ENCODE peak calls at places on chromosome 11, in six cellular contexts. One of them, this sample, is unnamed.

GRCh38 chr11:123084454-123084853 is 22.5 kb upstream of the HSPA8 start:
- DNase-seq in NB4: no peak
- DNase-seq in AG10803: no peak
- DNase-seq in uterus: no peak
- DNase-seq in GM20000: no peak
- DNase-seq in astrocyte of the spinal cord: no peak
- DNase-seq in this sample: no peak

GRCh38 chr11:10041803-10042202 is 252.2 kb downstream of the SBF2 start:
- DNase-seq in NB4: peak
- DNase-seq in AG10803: no peak
- DNase-seq in uterus: no peak
- DNase-seq in GM20000: no peak
- DNase-seq in astrocyte of the spinal cord: no peak
- DNase-seq in this sample: no peak

GRCh38 chr11:18501629-18502028 is 25.1 kb downstream of the TSG101 start:
- DNase-seq in NB4: no peak
- DNase-seq in AG10803: no peak
- DNase-seq in uterus: no peak
- DNase-seq in GM20000: no peak
- DNase-seq in astrocyte of the spinal cord: no peak
- DNase-seq in this sample: no peak

GRCh38 chr11:101323997-101324396 is 194.4 kb upstream of the PGR start:
- DNase-seq in NB4: peak
- DNase-seq in AG10803: no peak
- DNase-seq in uterus: no peak
- DNase-seq in GM20000: no peak
- DNase-seq in astrocyte of the spinal cord: no peak
- DNase-seq in this sample: peak

GRCh38 chr11:59137190-59137589 is 5.5 kb upstream of the FAM111A start:
- DNase-seq in NB4: no peak
- DNase-seq in AG10803: no peak
- DNase-seq in uterus: no peak
- DNase-seq in GM20000: no peak
- DNase-seq in astrocyte of the spinal cord: no peak
- DNase-seq in this sample: no peak

GRCh38 chr11:40104941-40105550 is 1354.4 kb downstream of the LRRC4C start:
- DNase-seq in NB4: peak
- DNase-seq in AG10803: no peak
- DNase-seq in uterus: no peak
- DNase-seq in GM20000: no peak
- DNase-seq in astrocyte of the spinal cord: no peak
- DNase-seq in this sample: no peak

GRCh38 chr11:47239889-47240288 is 8.7 kb downstream of the ACP2 start:
- DNase-seq in NB4: no peak
- DNase-seq in AG10803: no peak
- DNase-seq in uterus: no peak
- DNase-seq in GM20000: no peak
- DNase-seq in astrocyte of the spinal cord: no peak
- DNase-seq in this sample: no peak

GRCh38 chr11:44133335-44133946 is 38.0 kb downstream of the EXT2 start:
- DNase-seq in NB4: peak
- DNase-seq in AG10803: peak
- DNase-seq in uterus: no peak
- DNase-seq in GM20000: no peak
- DNase-seq in astrocyte of the spinal cord: peak
- DNase-seq in this sample: no peak

GRCh38 chr11:47415949-47416472 is 7.6 kb downstream of the SLC39A13 start:
- DNase-seq in NB4: no peak
- DNase-seq in AG10803: peak
- DNase-seq in uterus: peak
- DNase-seq in GM20000: no peak
- DNase-seq in astrocyte of the spinal cord: peak
- DNase-seq in this sample: no peak

GRCh38 chr11:7604331-7604973 is 68.8 kb downstream of the CYB5R2 start:
- DNase-seq in NB4: no peak
- DNase-seq in AG10803: no peak
- DNase-seq in uterus: no peak
- DNase-seq in GM20000: no peak
- DNase-seq in astrocyte of the spinal cord: no peak
- DNase-seq in this sample: no peak

GRCh38 chr11:122293298-122294023 is 177.4 kb upstream of the BLID start:
- DNase-seq in NB4: peak
- DNase-seq in AG10803: peak
- DNase-seq in uterus: no peak
- DNase-seq in GM20000: no peak
- DNase-seq in astrocyte of the spinal cord: no peak
- DNase-seq in this sample: no peak

GRCh38 chr11:9180784-9181183 is 84.4 kb downstream of the DENND5A start:
- DNase-seq in NB4: no peak
- DNase-seq in AG10803: peak
- DNase-seq in uterus: no peak
- DNase-seq in GM20000: no peak
- DNase-seq in astrocyte of the spinal cord: peak
- DNase-seq in this sample: no peak

GRCh38 chr11:43689167-43689566 is 8.6 kb downstream of the HSD17B12 start:
- DNase-seq in NB4: no peak
- DNase-seq in AG10803: no peak
- DNase-seq in uterus: no peak
- DNase-seq in GM20000: no peak
- DNase-seq in astrocyte of the spinal cord: no peak
- DNase-seq in this sample: no peak

GRCh38 chr11:79026803-79027445 is 413.9 kb downstream of the TENM4 start:
- DNase-seq in NB4: peak
- DNase-seq in AG10803: peak
- DNase-seq in uterus: no peak
- DNase-seq in GM20000: peak
- DNase-seq in astrocyte of the spinal cord: peak
- DNase-seq in this sample: no peak

GRCh38 chr11:114197799-114198500 is 98.2 kb upstream of the NNMT start:
- DNase-seq in NB4: no peak
- DNase-seq in AG10803: peak
- DNase-seq in uterus: peak
- DNase-seq in GM20000: no peak
- DNase-seq in astrocyte of the spinal cord: peak
- DNase-seq in this sample: no peak

GRCh38 chr11:7905549-7905948 is 25.5 kb downstream of the OR10A6 start:
- DNase-seq in NB4: no peak
- DNase-seq in AG10803: no peak
- DNase-seq in uterus: no peak
- DNase-seq in GM20000: no peak
- DNase-seq in astrocyte of the spinal cord: no peak
- DNase-seq in this sample: no peak

GRCh38 chr11:134700101-134700640 is 288.1 kb upstream of the B3GAT1 start:
- DNase-seq in NB4: no peak
- DNase-seq in AG10803: no peak
- DNase-seq in uterus: no peak
- DNase-seq in GM20000: no peak
- DNase-seq in astrocyte of the spinal cord: no peak
- DNase-seq in this sample: no peak

GRCh38 chr11:8604078-8604723 is 10.2 kb upstream of the STK33 start:
- DNase-seq in NB4: peak
- DNase-seq in AG10803: peak
- DNase-seq in uterus: peak
- DNase-seq in GM20000: peak
- DNase-seq in astrocyte of the spinal cord: peak
- DNase-seq in this sample: peak

GRCh38 chr11:9726313-9727022 is 62.6 kb downstream of the SWAP70 start:
- DNase-seq in NB4: no peak
- DNase-seq in AG10803: peak
- DNase-seq in uterus: no peak
- DNase-seq in GM20000: no peak
- DNase-seq in astrocyte of the spinal cord: peak
- DNase-seq in this sample: no peak

GRCh38 chr11:86592659-86593451 is 79.6 kb downstream of the ME3 start:
- DNase-seq in NB4: peak
- DNase-seq in AG10803: peak
- DNase-seq in uterus: peak
- DNase-seq in GM20000: peak
- DNase-seq in astrocyte of the spinal cord: peak
- DNase-seq in this sample: peak

GRCh38 chr11:118924591-118925585 is 838 bp downstream of the BCL9L start:
- DNase-seq in NB4: peak
- DNase-seq in AG10803: no peak
- DNase-seq in uterus: peak
- DNase-seq in GM20000: peak
- DNase-seq in astrocyte of the spinal cord: no peak
- DNase-seq in this sample: peak

GRCh38 chr11:92180664-92181251 is 43.9 kb upstream of the FAT3 start:
- DNase-seq in NB4: no peak
- DNase-seq in AG10803: peak
- DNase-seq in uterus: no peak
- DNase-seq in GM20000: no peak
- DNase-seq in astrocyte of the spinal cord: peak
- DNase-seq in this sample: no peak

GRCh38 chr11:131248588-131248987 is 121.8 kb upstream of the NTM start:
- DNase-seq in NB4: no peak
- DNase-seq in AG10803: no peak
- DNase-seq in uterus: no peak
- DNase-seq in GM20000: no peak
- DNase-seq in astrocyte of the spinal cord: peak
- DNase-seq in this sample: no peak

DNA sequence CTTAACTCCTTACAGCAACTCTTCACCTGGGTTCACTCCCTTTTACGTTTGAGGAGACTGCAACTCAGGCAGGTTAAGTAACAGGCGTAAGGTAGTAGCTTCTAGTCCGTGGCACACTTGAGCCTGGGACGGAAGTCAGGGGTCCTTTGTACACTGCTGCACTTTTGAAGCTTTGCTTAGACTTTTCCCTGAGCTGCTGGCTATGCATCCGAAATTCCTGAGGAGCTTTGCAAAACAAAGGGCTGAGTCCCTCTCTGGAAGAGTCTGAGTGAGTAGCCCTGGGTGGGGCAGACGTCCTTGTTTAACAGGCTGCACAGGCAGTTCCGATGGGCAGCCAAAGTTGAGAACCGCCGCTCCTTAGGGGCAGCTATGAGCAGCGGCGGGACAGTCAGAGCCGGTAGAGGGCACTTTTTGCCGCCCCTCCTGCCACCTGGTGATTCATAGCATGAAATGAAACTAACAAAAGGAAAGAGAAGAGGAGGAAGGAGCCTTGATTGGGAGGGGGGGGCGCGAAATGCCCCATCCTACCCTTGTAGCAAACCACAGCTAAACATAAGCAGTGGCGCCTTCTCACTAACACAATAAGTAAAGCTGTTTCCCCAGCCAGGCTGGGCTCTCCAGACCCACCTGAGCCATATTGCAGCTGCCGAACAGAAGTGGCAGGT is 1.4 kb downstream of the TMEM109 start:
- DNase-seq in NB4: peak
- DNase-seq in AG10803: peak
- DNase-seq in uterus: no peak
- DNase-seq in GM20000: peak
- DNase-seq in astrocyte of the spinal cord: peak
- DNase-seq in this sample: peak
- TF ChIP-seq CTCF in NB4: peak
- TF ChIP-seq CTCF in AG10803: peak
- TF ChIP-seq CTCF in uterus: peak
- TF ChIP-seq CTCF in GM20000: peak
- TF ChIP-seq CTCF in astrocyte of the spinal cord: peak
- TF ChIP-seq CTCF in this sample: no peak

GRCh38 chr11:15212876-15213275 is 98.2 kb downstream of the INSC start:
- DNase-seq in NB4: peak
- DNase-seq in AG10803: no peak
- DNase-seq in uterus: no peak
- DNase-seq in GM20000: no peak
- DNase-seq in astrocyte of the spinal cord: no peak
- DNase-seq in this sample: no peak

GRCh38 chr11:15213471-15214231 is 98.9 kb downstream of the INSC start:
- DNase-seq in NB4: no peak
- DNase-seq in AG10803: no peak
- DNase-seq in uterus: no peak
- DNase-seq in GM20000: no peak
- DNase-seq in astrocyte of the spinal cord: no peak
- DNase-seq in this sample: no peak

DNA sequence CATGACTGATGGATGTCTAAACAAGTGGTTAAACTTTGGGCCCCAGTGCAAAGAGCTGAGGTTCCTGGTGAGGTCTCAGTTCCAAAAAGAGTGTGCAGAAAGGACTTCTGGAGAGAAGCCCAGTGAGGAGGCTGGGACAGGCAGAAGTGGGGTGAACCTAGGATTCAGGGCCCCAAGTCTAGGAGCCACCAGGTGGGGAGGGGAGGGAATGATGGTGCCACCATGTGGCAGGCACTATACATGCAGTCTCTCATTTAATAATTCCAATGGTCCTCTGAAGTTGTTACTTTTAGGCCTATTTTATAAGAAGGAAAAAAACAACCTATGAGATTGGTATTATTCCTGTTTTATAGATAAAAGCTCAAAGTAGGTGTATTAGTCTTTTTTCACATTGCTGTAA is 102.0 kb downstream of the INSC start:
- DNase-seq in NB4: peak
- DNase-seq in AG10803: no peak
- DNase-seq in uterus: no peak
- DNase-seq in GM20000: peak
- DNase-seq in astrocyte of the spinal cord: no peak
- DNase-seq in this sample: no peak
- TF ChIP-seq CTCF in NB4: peak
- TF ChIP-seq CTCF in AG10803: peak
- TF ChIP-seq CTCF in uterus: no peak
- TF ChIP-seq CTCF in GM20000: peak
- TF ChIP-seq CTCF in astrocyte of the spinal cord: peak
- TF ChIP-seq CTCF in this sample: peak

DNA sequence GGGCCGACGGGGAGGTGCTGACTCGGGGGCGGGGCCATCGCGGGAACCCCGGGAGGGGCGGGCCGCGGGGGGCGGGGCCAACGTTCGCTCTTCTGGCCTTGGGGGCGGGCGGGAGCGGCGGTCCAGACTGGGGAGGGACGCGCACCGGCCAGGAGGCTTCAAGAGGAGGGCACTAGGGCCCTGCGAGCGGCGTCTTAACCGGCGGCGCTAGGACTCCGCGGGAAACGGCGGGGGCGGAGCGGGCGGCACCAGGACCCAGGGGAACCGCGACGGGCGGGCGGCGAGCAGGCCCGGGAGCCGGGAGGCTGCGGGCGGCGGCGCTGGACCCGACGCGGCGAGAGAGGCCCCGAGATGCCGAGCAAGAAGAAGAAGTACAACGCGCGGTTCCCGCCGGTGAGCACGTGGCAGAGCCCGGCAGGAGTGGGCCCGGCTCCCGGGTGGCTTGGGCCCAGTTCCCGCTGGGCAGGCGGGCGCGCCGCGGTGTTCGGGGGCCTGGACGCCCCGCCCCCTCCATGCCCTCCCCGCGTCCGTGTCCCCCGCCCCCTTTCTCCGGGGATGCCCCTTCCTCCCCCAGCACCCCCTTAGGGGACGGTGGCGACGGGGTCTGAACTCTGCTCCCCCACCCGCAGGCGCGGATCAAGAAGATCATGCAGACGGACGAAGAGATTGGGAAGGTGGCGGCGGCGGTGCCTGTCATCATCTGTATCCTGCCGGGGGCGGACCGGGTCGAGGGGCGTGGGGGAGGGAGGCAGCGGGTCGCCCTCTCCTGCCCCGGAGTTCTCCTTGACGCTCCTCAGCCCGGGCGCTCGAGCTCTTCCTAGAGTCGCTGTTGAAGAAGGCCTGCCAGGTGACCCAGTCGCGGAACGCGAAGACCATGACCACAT is at the start of gene DRAP1:
- DNase-seq in NB4: peak
- DNase-seq in AG10803: peak
- DNase-seq in uterus: peak
- DNase-seq in GM20000: peak
- DNase-seq in astrocyte of the spinal cord: peak
- DNase-seq in this sample: peak
- TF ChIP-seq CTCF in NB4: no peak
- TF ChIP-seq CTCF in AG10803: no peak
- TF ChIP-seq CTCF in uterus: peak
- TF ChIP-seq CTCF in GM20000: no peak
- TF ChIP-seq CTCF in astrocyte of the spinal cord: no peak
- TF ChIP-seq CTCF in this sample: no peak

GRCh38 chr11:65853249-65853979 is 4.6 kb downstream of the CFL1 start:
- DNase-seq in NB4: peak
- DNase-seq in AG10803: no peak
- DNase-seq in uterus: no peak
- DNase-seq in GM20000: no peak
- DNase-seq in astrocyte of the spinal cord: no peak
- DNase-seq in this sample: no peak
- TF ChIP-seq CTCF in NB4: peak
- TF ChIP-seq CTCF in AG10803: no peak
- TF ChIP-seq CTCF in uterus: no peak
- TF ChIP-seq CTCF in GM20000: no peak
- TF ChIP-seq CTCF in astrocyte of the spinal cord: peak
- TF ChIP-seq CTCF in this sample: no peak